ENCODE peak calls at places on chromosomes 12 and 14, in seven cellular contexts. K, J, F, M, U, E and X are unnamed samples.

GRCh38 chr12:93102744-93103143 is 173.6 kb upstream of the EEA1 start:
- DNase-seq in K (no peak), J (no peak), F (no peak), M (no peak), U (peak; percentile 32), E (no peak), X (no peak)

GRCh38 chr12:105462336-105462735 is 131.8 kb downstream of the C12orf75 start:
- DNase-seq in K (no peak), J (no peak), F (no peak), M (no peak), U (no peak), E (no peak), X (no peak)

GRCh38 chr12:102298022-102298421 is 100.4 kb upstream of the PMCH start:
- DNase-seq in K (peak; percentile 69), J (no peak), F (no peak), M (no peak), U (no peak), E (no peak), X (no peak)

GRCh38 chr12:92943482-92944250 is 14.6 kb upstream of the EEA1 start:
- DNase-seq in K (peak; percentile 31), J (no peak), F (no peak), M (no peak), U (no peak), E (no peak), X (no peak)

GRCh38 chr12:95608252-95609033 is 57.2 kb upstream of the USP44 start:
- DNase-seq in K (peak; percentile 76), J (peak; percentile 37), F (no peak), M (peak; percentile 91), U (no peak), E (peak; percentile 34), X (no peak)

GRCh38 chr12:84986586-84986985 is 49.5 kb downstream of the TSPAN19 start:
- DNase-seq in K (peak; percentile 16), J (no peak), F (no peak), M (no peak), U (no peak), E (no peak), X (no peak)

GRCh38 chr12:110180591-110181005 is 56.4 kb downstream of the IFT81 start:
- DNase-seq in K (peak; percentile 51), J (no peak), F (no peak), M (no peak), U (no peak), E (no peak), X (no peak)

GRCh38 chr12:110893956-110894355 is 26.4 kb downstream of the MYL2 start:
- DNase-seq in K (no peak), J (no peak), F (peak; percentile 11), M (no peak), U (no peak), E (no peak), X (no peak)

GRCh38 chr14:55026441-55026792 is 482 bp downstream of the WDHD1 start:
- DNase-seq in K (no peak), J (no peak), F (no peak), M (no peak), U (no peak), E (no peak), X (no peak)

GRCh38 chr14:101502761-101503392 is 58.4 kb upstream of the DIO3 start:
- DNase-seq in K (no peak), J (peak; percentile 3), F (peak; percentile 60), M (no peak), U (no peak), E (peak; percentile 2), X (peak; percentile 15)

GRCh38 chr14:56172571-56172971 is 54.4 kb downstream of the PELI2 start:
- DNase-seq in K (peak; percentile 92), J (no peak), F (no peak), M (no peak), U (no peak), E (no peak), X (no peak)

GRCh38 chr12:124824195-124824594 is 39.5 kb downstream of the SCARB1 start:
- DNase-seq in K (no peak), J (no peak), F (no peak), M (no peak), U (no peak), E (no peak), X (no peak)

GRCh38 chr12:24363177-24363754 is 413.8 kb upstream of the SOX5 start:
- DNase-seq in K (no peak), J (no peak), F (no peak), M (no peak), U (no peak), E (no peak), X (no peak)

GRCh38 chr14:50924848-50925247 is 19.4 kb downstream of the PYGL start:
- DNase-seq in K (no peak), J (no peak), F (no peak), M (no peak), U (no peak), E (no peak), X (no peak)

DNA sequence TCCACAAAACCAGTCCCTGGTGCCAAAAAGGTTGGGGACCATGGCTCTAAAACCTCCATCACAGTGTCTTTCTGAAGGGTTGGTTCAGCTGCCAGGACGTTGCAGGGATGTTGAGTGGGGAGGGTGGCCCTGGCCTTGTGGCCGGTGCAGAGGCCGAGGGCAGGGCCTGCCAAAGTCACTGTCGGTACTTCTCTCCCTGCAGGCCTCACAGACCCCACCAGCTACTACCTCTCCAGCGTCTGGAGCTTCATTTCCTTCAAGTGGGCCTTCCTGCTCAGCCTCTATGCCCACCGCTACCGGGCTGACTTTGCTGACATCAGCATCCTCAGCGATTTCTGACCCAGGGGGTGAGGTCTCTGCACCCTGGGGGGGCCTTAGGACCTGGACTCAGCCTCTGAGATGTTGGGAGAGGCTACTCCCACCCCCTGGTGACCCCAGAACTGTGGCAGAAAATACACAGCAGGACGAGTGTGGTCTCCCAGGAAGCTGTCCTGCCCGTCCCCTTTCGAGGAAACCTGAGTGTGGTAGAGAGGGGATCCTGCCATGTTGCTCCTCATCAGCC is 7.0 kb downstream of the SLC48A1 start:
- DNase-seq in K (no peak), J (no peak), F (peak; percentile 49), M (no peak), U (no peak), E (no peak), X (no peak)
- TF ChIP-seq POLR2A in K (no peak), J (no peak), F (no peak), M (no peak), U (no peak), E (no peak), X (no peak)

GRCh38 chr12:46362895-46363581 is 9.5 kb downstream of the SLC38A2 start:
- DNase-seq in K (no peak), J (no peak), F (no peak), M (no peak), U (no peak), E (no peak), X (no peak)

GRCh38 chr12:46359667-46360280 is 12.8 kb downstream of the SLC38A2 start:
- DNase-seq in K (no peak), J (no peak), F (no peak), M (no peak), U (no peak), E (no peak), X (no peak)

GRCh38 chr12:46361667-46362034 is 10.9 kb downstream of the SLC38A2 start:
- DNase-seq in K (no peak), J (no peak), F (no peak), M (no peak), U (no peak), E (no peak), X (no peak)

GRCh38 chr12:46360370-46360769 is 12.2 kb downstream of the SLC38A2 start:
- DNase-seq in K (no peak), J (no peak), F (no peak), M (no peak), U (no peak), E (no peak), X (no peak)

GRCh38 chr12:46360908-46361666 is 11.5 kb downstream of the SLC38A2 start:
- DNase-seq in K (no peak), J (no peak), F (no peak), M (no peak), U (no peak), E (no peak), X (no peak)
- TF ChIP-seq POLR2A in K (no peak), J (no peak), F (no peak), M (no peak), U (no peak), E (no peak), X (peak; percentile 8)

GRCh38 chr14:78107171-78107570 is 63.0 kb upstream of the NRXN3 start:
- DNase-seq in K (no peak), J (no peak), F (no peak), M (no peak), U (no peak), E (no peak), X (no peak)

GRCh38 chr14:78104130-78104529 is 66.0 kb upstream of the NRXN3 start:
- DNase-seq in K (no peak), J (no peak), F (no peak), M (no peak), U (no peak), E (no peak), X (no peak)

GRCh38 chr14:78104655-78105054 is 65.5 kb upstream of the NRXN3 start:
- DNase-seq in K (no peak), J (no peak), F (no peak), M (no peak), U (no peak), E (no peak), X (no peak)
- TF ChIP-seq POLR2A in K (no peak), J (no peak), F (no peak), M (no peak), U (no peak), E (no peak), X (no peak)

DNA sequence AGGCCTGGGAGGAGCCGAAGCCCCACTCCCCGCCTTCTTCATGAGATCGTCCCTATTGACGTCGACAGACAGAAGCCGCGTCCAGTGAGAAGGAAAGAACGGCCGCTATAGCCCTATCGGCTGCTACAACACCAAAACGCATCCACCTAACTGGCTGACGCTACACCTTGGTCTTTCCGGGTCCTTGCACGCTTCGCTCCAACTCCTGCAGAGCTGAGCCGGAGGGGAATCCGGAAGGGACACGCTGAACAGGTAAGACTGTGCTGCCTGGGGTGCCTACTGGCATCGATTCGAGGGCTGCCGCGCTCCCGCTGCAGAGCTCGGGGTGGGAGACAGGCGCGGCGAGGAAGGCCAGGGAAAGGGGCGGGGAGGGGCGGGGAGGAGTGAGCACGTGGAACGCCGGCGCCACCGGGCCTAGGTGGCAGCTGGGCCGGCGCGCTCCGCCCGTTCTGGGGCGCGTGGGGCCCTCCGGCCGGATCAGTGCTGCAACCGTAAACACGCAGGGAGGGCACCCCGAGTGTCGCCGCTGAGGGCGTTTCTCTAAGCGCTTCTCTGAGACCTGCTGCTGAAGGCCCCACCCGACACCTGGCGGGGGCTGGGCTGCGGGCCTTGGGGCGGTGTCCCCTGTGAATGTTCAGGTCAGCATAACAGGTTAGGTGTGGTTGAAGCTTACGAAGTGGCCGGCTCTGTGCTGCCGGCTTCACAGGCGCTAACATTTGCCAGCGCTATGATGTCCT is at the start of gene DCAF4:
- DNase-seq in K (peak; percentile 98), J (peak; percentile 98), F (peak; percentile 97), M (peak; percentile 97), U (peak; percentile 97), E (peak; percentile 87), X (peak; percentile 97)
- TF ChIP-seq POLR2A in K (no peak), J (peak; percentile 25), F (no peak), M (peak; percentile 27), U (no peak), E (peak; percentile 7), X (no peak)

GRCh38 chr14:21103710-21104447 is 3.0 kb downstream of the TMEM253 start:
- DNase-seq in K (peak; percentile 94), J (peak; percentile 97), F (peak; percentile 99), M (peak; percentile 96), U (peak; percentile 96), E (peak; percentile 95), X (peak; percentile 92)
- TF ChIP-seq POLR2A in K (peak; percentile 64), J (peak; percentile 67), F (peak; percentile 40), M (peak; percentile 85), U (peak; percentile 94), E (peak; percentile 96), X (peak; percentile 95)